ENCODE peak calls at places on chromosomes 4 and X, in nine cellular contexts. Z is H9, P is A549, B is astrocyte of the spinal cord, F is heart right ventricle, R is Calu3, N is transverse colon, L is adrenal gland, T is suprapubic skin. X is an unnamed sample.

GRCh38 chr4:6644792-6645530 is 4.5 kb downstream of the MRFAP1 start:
- DNase-seq in Z (no peak), P (no peak), B (no peak), F (no peak), R (no peak), N (no peak), L (no peak), T (peak), X (no peak)

GRCh38 chrX:44975666-44976263 is 102.8 kb downstream of the KDM6A start:
- DNase-seq in Z (no peak), P (no peak), B (no peak), F (no peak), R (no peak), N (no peak), L (no peak), T (no peak), X (no peak)

GRCh38 chr4:7759221-7759620 is 180.4 kb downstream of the AFAP1 start:
- DNase-seq in Z (no peak), P (no peak), B (no peak), F (no peak), R (no peak), N (no peak), L (no peak), T (no peak), X (peak)

GRCh38 chr4:117479673-117480072 is 394.3 kb upstream of the TRAM1L1 start:
- DNase-seq in Z (no peak), P (no peak), B (no peak), F (no peak), R (no peak), N (no peak), L (no peak), T (no peak), X (peak)

GRCh38 chr4:184748251-184748652 is 14.4 kb upstream of the CENPU start:
- DNase-seq in Z (no peak), P (no peak), B (no peak), F (no peak), R (peak), N (peak), L (no peak), T (no peak), X (no peak)

GRCh38 chrX:136268051-136269048 is 17.1 kb upstream of the MAP7D3 start:
- DNase-seq in Z (no peak), P (peak), B (peak), F (peak), R (peak), N (peak), L (peak), T (no peak), X (peak)

GRCh38 chrX:38151426-38151825 is 69.2 kb downstream of the SRPX start:
- DNase-seq in Z (no peak), P (no peak), B (peak), F (no peak), R (no peak), N (no peak), L (no peak), T (no peak), X (no peak)

GRCh38 chrX:16852617-16853179 is 17.5 kb downstream of the RBBP7 start:
- DNase-seq in Z (no peak), P (no peak), B (no peak), F (no peak), R (no peak), N (no peak), L (no peak), T (no peak), X (peak)

GRCh38 chr4:6855692-6856297 is 53.8 kb upstream of the TBC1D14 start:
- DNase-seq in Z (no peak), P (peak), B (peak), F (no peak), R (no peak), N (no peak), L (peak), T (no peak), X (peak)

GRCh38 chrX:103344606-103345005 is 11.7 kb upstream of the TCEAL9 start:
- DNase-seq in Z (no peak), P (no peak), B (no peak), F (no peak), R (no peak), N (no peak), L (no peak), T (no peak), X (no peak)

GRCh38 chr4:152190907-152191306 is 345.0 kb downstream of the FBXW7 start:
- DNase-seq in Z (no peak), P (no peak), B (no peak), F (no peak), R (no peak), N (no peak), L (no peak), T (no peak), X (no peak)

GRCh38 chrX:150848914-150849365 is 49.5 kb downstream of the CD99L2 start:
- DNase-seq in Z (no peak), P (peak), B (peak), F (no peak), R (no peak), N (peak), L (no peak), T (no peak), X (peak)

GRCh38 chrX:14630724-14631123 is 101.4 kb downstream of the GLRA2 start:
- DNase-seq in Z (no peak), P (no peak), B (no peak), F (no peak), R (no peak), N (no peak), L (no peak), T (no peak), X (peak)

GRCh38 chrX:134604701-134605271 is 53.5 kb downstream of the PLAC1 start:
- DNase-seq in Z (no peak), P (peak), B (no peak), F (peak), R (peak), N (no peak), L (no peak), T (no peak), X (no peak)

GRCh38 chr4:40622913-40623312 is 6.8 kb downstream of the RBM47 start:
- DNase-seq in Z (no peak), P (no peak), B (no peak), F (no peak), R (peak), N (no peak), L (no peak), T (no peak), X (no peak)

GRCh38 chr4:8278421-8279287 is 9.1 kb downstream of the HTRA3 start:
- DNase-seq in Z (no peak), P (peak), B (peak), F (no peak), R (no peak), N (no peak), L (peak), T (no peak), X (no peak)

GRCh38 chr4:109574443-109574850 is 14.4 kb downstream of the MCUB start:
- DNase-seq in Z (no peak), P (peak), B (no peak), F (no peak), R (peak), N (no peak), L (no peak), T (no peak), X (no peak)

GRCh38 chrX:150954951-150955350 is 28.2 kb upstream of the HMGB3 start:
- DNase-seq in Z (no peak), P (no peak), B (no peak), F (no peak), R (no peak), N (no peak), L (no peak), T (no peak), X (no peak)

GRCh38 chr4:100826808-100827548 is 309.2 kb upstream of the EMCN start:
- DNase-seq in Z (no peak), P (no peak), B (no peak), F (no peak), R (no peak), N (no peak), L (no peak), T (no peak), X (no peak)

GRCh38 chr4:100827756-100828155 is 309.9 kb upstream of the EMCN start:
- DNase-seq in Z (no peak), P (no peak), B (no peak), F (no peak), R (no peak), N (no peak), L (no peak), T (no peak), X (no peak)

GRCh38 chr4:100823993-100824323 is 306.1 kb upstream of the EMCN start:
- DNase-seq in Z (no peak), P (no peak), B (no peak), F (no peak), R (no peak), N (no peak), L (no peak), T (no peak), X (no peak)

GRCh38 chr4:100828364-100828763 is 310.5 kb upstream of the EMCN start:
- DNase-seq in Z (no peak), P (no peak), B (no peak), F (no peak), R (no peak), N (no peak), L (no peak), T (no peak), X (no peak)

GRCh38 chr4:100826067-100826466 is 308.2 kb upstream of the EMCN start:
- DNase-seq in Z (no peak), P (no peak), B (no peak), F (no peak), R (no peak), N (no peak), L (no peak), T (no peak), X (no peak)
- TF ChIP-seq CTCF in Z (no peak), P (no peak), B (no peak), F (no peak), R (no peak), N (no peak), L (no peak), T (no peak), X (no peak)

GRCh38 chr4:28784188-28784587 is 1923.5 kb downstream of the STIM2 start:
- DNase-seq in Z (no peak), P (no peak), B (no peak), F (no peak), R (no peak), N (no peak), L (no peak), T (no peak), X (no peak)

GRCh38 chr4:28787947-28788346 is 1927.3 kb downstream of the STIM2 start:
- DNase-seq in Z (no peak), P (no peak), B (no peak), F (no peak), R (no peak), N (no peak), L (no peak), T (no peak), X (no peak)

GRCh38 chr4:28792917-28793597 is 1927.1 kb upstream of the PCDH7 start:
- DNase-seq in Z (no peak), P (no peak), B (no peak), F (peak), R (no peak), N (no peak), L (no peak), T (no peak), X (no peak)

DNA sequence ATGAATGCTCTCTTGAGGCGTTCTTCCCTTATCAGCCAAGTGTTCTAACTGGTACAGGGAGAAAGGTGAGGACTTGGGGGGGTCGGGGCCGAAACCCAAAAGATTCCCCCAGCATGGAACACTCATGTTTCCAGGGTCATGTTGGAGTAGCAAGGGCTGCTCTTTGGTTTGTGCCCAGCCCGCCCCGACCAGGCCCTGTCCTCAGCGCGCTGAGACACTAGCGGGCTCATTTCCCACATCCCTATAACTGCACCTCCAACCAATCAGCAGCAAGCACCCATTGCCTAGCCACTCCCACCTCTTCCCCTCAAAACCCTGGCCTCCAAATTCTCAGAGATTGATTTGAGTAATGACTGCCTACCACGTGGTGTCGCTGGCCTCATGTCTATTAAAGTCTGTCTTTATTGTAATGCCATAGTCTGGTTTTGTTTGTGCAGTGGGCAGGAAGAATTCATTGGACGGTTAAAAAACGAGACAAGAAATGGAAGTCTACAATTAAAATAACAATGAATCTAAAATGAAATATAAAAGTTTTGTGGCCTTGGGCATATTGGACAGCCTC is 1928.4 kb downstream of the STIM2 start:
- DNase-seq in Z (no peak), P (no peak), B (no peak), F (no peak), R (no peak), N (no peak), L (no peak), T (no peak), X (no peak)
- TF ChIP-seq CTCF in Z (no peak), P (no peak), B (no peak), F (no peak), R (no peak), N (no peak), L (no peak), T (no peak), X (no peak)

DNA sequence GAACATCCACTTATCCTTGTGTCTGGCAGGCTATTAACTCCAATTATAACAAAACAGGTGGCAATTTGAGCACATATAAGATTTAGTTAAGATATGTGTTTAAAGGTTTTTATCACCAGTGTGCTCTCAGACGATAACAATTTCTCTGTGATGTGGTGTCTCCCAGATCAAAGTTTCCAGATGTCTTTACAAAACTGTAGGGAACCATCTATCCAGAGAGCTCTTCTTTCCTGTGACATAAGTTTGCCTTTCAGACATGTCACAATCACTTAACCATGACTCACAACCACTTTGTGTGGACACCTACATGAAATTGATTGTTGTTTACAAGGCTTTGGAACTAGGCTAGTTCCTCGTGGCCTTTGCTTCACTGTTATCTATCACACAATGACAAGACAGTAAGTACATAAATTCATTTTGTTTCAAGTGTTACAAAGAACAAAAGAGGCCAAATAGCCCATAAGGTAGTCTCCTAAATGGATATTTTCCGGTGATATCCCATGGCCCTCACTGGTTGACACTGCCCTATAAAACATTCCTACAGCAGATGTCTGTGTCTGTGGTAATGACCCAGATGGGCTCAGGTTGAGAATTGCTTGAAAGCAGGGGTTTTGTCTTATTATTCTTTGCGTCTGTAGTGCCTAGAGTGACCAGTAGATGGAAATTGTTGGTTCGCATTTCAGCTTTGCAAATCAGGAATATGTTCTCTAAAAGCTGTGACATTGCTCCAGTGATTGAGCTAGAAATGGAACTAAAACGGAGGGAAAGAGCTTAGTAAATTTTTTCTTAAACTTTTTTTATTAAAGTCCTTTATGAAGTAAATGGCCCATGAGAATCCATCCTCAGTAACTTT is 297.8 kb upstream of the FAM241A start:
- DNase-seq in Z (no peak), P (no peak), B (no peak), F (no peak), R (no peak), N (no peak), L (no peak), T (no peak), X (no peak)
- TF ChIP-seq CTCF in Z (peak), P (no peak), B (peak), F (no peak), R (no peak), N (no peak), L (no peak), T (no peak), X (no peak)

GRCh38 chr4:3419836-3420605 is 21.7 kb upstream of the HGFAC start:
- DNase-seq in Z (no peak), P (no peak), B (no peak), F (no peak), R (no peak), N (no peak), L (no peak), T (peak), X (no peak)

GRCh38 chr4:3417448-3417847 is 24.3 kb upstream of the HGFAC start:
- DNase-seq in Z (peak), P (no peak), B (no peak), F (no peak), R (no peak), N (no peak), L (no peak), T (peak), X (no peak)

GRCh38 chr4:3416270-3416669 is 25.5 kb upstream of the HGFAC start:
- DNase-seq in Z (peak), P (no peak), B (no peak), F (no peak), R (no peak), N (no peak), L (no peak), T (peak), X (no peak)

GRCh38 chr4:3416821-3417221 is 24.9 kb upstream of the HGFAC start:
- DNase-seq in Z (peak), P (no peak), B (no peak), F (no peak), R (no peak), N (no peak), L (no peak), T (peak), X (no peak)

DNA sequence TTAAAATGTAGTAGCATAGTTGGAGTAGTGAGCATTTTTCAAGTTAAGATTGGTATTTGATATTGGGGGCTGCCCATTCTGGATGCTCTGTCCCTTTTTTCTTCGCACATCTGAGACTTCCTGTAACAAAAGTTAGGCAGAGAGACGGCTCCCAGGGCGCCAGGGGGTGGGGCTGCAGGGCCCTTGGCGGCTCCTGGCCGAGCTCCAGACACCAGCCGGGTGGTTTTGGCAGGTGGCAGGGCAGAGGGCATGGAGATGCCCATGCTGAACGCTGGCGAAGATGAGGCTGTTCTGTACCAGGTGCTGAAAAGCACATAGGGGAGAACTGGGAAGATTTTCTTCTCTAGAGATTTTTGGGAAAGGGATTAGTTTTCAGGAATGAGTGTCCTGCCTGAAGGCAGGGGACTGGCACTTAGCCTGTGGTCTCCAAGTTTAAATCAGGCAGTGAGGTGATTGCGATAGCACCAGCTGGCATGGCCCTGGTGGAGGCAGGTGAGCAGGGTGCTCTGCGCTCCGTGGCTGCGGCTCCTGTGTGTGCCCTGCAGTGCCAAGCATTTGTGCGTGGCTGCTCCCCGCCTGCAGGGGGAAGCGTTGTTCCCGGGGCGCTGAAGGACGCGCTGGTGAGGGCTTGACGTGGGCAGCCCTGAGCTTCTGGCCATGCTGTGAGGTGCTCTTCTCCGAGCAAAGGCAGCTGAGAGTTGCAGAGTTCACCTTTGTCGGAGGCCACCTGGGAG is 23.6 kb upstream of the HGFAC start:
- DNase-seq in Z (no peak), P (no peak), B (no peak), F (no peak), R (no peak), N (no peak), L (no peak), T (peak), X (no peak)
- TF ChIP-seq CTCF in Z (peak), P (peak), B (peak), F (no peak), R (no peak), N (no peak), L (no peak), T (no peak), X (no peak)

GRCh38 chrX:100615015-100615414 is 21.6 kb downstream of the TSPAN6 start:
- DNase-seq in Z (peak), P (peak), B (peak), F (peak), R (peak), N (peak), L (peak), T (no peak), X (no peak)
- TF ChIP-seq CTCF in Z (peak), P (peak), B (peak), F (peak), R (peak), N (peak), L (peak), T (no peak), X (peak)

X was measured in activated CD8-positive, alpha-beta T cell treated with anti-CD3 and anti-CD28 coated beads for 36 hours.